ENCODE peak calls at places on chromosomes 16 and 17, in seven cellular contexts. One of them, this sample, is unnamed.
A peak's percentile ranks its signal among the peaks of the same experiment; 100 is the strongest.

GRCh38 chr17:1471931-1472727 is 16.1 kb upstream of the CRK start:
- DNase-seq in OCI-LY7: no peak
- DNase-seq in CD8-positive, alpha-beta T cell: no peak
- DNase-seq in neural crest cell: no peak
- DNase-seq in RWPE1: no peak
- DNase-seq in right lobe of liver: peak; percentile 52
- DNase-seq in endothelial cell of umbilical vein: no peak
- DNase-seq in this sample: no peak

GRCh38 chr16:4664538-4665418 is 28.6 kb upstream of the NUDT16L1 start:
- DNase-seq in neural crest cell: no peak
- DNase-seq in RWPE1: peak; percentile 46
- DNase-seq in endothelial cell of umbilical vein: no peak
- DNase-seq in OCI-LY7: no peak
- DNase-seq in right lobe of liver: peak; percentile 91
- DNase-seq in CD8-positive, alpha-beta T cell: peak; percentile 82
- DNase-seq in this sample: peak; percentile 69

GRCh38 chr16:20920091-20920490 is 19.5 kb downstream of the LYRM1 start:
- DNase-seq in endothelial cell of umbilical vein: no peak
- DNase-seq in RWPE1: no peak
- DNase-seq in right lobe of liver: no peak
- DNase-seq in OCI-LY7: no peak
- DNase-seq in neural crest cell: no peak
- DNase-seq in CD8-positive, alpha-beta T cell: no peak
- DNase-seq in this sample: no peak

GRCh38 chr17:40901981-40902862 is 17.2 kb upstream of the KRT20 start:
- DNase-seq in endothelial cell of umbilical vein: no peak
- DNase-seq in CD8-positive, alpha-beta T cell: no peak
- DNase-seq in RWPE1: peak; percentile 84
- DNase-seq in neural crest cell: no peak
- DNase-seq in OCI-LY7: no peak
- DNase-seq in right lobe of liver: no peak
- DNase-seq in this sample: no peak

GRCh38 chr17:82014432-82014831 is 8.2 kb downstream of the CENPX start:
- DNase-seq in CD8-positive, alpha-beta T cell: no peak
- DNase-seq in endothelial cell of umbilical vein: no peak
- DNase-seq in neural crest cell: no peak
- DNase-seq in right lobe of liver: no peak
- DNase-seq in OCI-LY7: no peak
- DNase-seq in RWPE1: no peak
- DNase-seq in this sample: no peak

GRCh38 chr17:7046127-7046724 is 2.3 kb upstream of the SLC16A11 start:
- DNase-seq in OCI-LY7: no peak
- DNase-seq in neural crest cell: no peak
- DNase-seq in right lobe of liver: no peak
- DNase-seq in CD8-positive, alpha-beta T cell: peak; percentile 69
- DNase-seq in RWPE1: peak; percentile 75
- DNase-seq in endothelial cell of umbilical vein: no peak
- DNase-seq in this sample: no peak

GRCh38 chr17:79557276-79557675 is 53.6 kb downstream of the RBFOX3 start:
- DNase-seq in right lobe of liver: no peak
- DNase-seq in RWPE1: no peak
- DNase-seq in endothelial cell of umbilical vein: no peak
- DNase-seq in neural crest cell: no peak
- DNase-seq in CD8-positive, alpha-beta T cell: no peak
- DNase-seq in OCI-LY7: no peak
- DNase-seq in this sample: no peak

GRCh38 chr16:11310997-11311561 is 29.9 kb upstream of the PRM1 start:
- DNase-seq in neural crest cell: no peak
- DNase-seq in right lobe of liver: no peak
- DNase-seq in CD8-positive, alpha-beta T cell: peak; percentile 69
- DNase-seq in endothelial cell of umbilical vein: peak; percentile 29
- DNase-seq in RWPE1: no peak
- DNase-seq in OCI-LY7: peak; percentile 93
- DNase-seq in this sample: peak; percentile 79

GRCh38 chr17:38601539-38602351 is 4.0 kb downstream of the SRCIN1 start:
- DNase-seq in endothelial cell of umbilical vein: no peak
- DNase-seq in OCI-LY7: no peak
- DNase-seq in RWPE1: no peak
- DNase-seq in CD8-positive, alpha-beta T cell: no peak
- DNase-seq in neural crest cell: no peak
- DNase-seq in right lobe of liver: no peak
- DNase-seq in this sample: no peak

GRCh38 chr17:77366558-77367245 is 225.9 kb downstream of the SEC14L1 start:
- DNase-seq in RWPE1: no peak
- DNase-seq in neural crest cell: no peak
- DNase-seq in CD8-positive, alpha-beta T cell: no peak
- DNase-seq in endothelial cell of umbilical vein: no peak
- DNase-seq in right lobe of liver: peak; percentile 35
- DNase-seq in OCI-LY7: peak; percentile 48
- DNase-seq in this sample: no peak

GRCh38 chr17:45314761-45315549 is 1.9 kb downstream of the MAP3K14 start:
- DNase-seq in right lobe of liver: no peak
- DNase-seq in neural crest cell: no peak
- DNase-seq in endothelial cell of umbilical vein: peak; percentile 50
- DNase-seq in RWPE1: no peak
- DNase-seq in CD8-positive, alpha-beta T cell: no peak
- DNase-seq in OCI-LY7: peak; percentile 71
- DNase-seq in this sample: peak; percentile 50

GRCh38 chr17:72448019-72448418 is 327.2 kb downstream of the SOX9 start:
- DNase-seq in RWPE1: no peak
- DNase-seq in endothelial cell of umbilical vein: no peak
- DNase-seq in neural crest cell: no peak
- DNase-seq in CD8-positive, alpha-beta T cell: no peak
- DNase-seq in right lobe of liver: no peak
- DNase-seq in OCI-LY7: no peak
- DNase-seq in this sample: no peak

GRCh38 chr17:68398731-68399637 is 58.3 kb downstream of the WIPI1 start:
- DNase-seq in endothelial cell of umbilical vein: peak; percentile 76
- DNase-seq in neural crest cell: peak; percentile 55
- DNase-seq in CD8-positive, alpha-beta T cell: peak; percentile 59
- DNase-seq in RWPE1: peak; percentile 77
- DNase-seq in right lobe of liver: peak; percentile 59
- DNase-seq in OCI-LY7: peak; percentile 92
- DNase-seq in this sample: peak; percentile 85

GRCh38 chr17:18226284-18226945 is 980 bp downstream of the LLGL1 start:
- DNase-seq in OCI-LY7: no peak
- DNase-seq in neural crest cell: no peak
- DNase-seq in CD8-positive, alpha-beta T cell: no peak
- DNase-seq in right lobe of liver: peak; percentile 53
- DNase-seq in RWPE1: no peak
- DNase-seq in endothelial cell of umbilical vein: no peak
- DNase-seq in this sample: no peak

GRCh38 chr17:71033336-71033735 is 864.0 kb downstream of the KCNJ2 start:
- DNase-seq in RWPE1: no peak
- DNase-seq in OCI-LY7: no peak
- DNase-seq in CD8-positive, alpha-beta T cell: no peak
- DNase-seq in neural crest cell: no peak
- DNase-seq in right lobe of liver: no peak
- DNase-seq in endothelial cell of umbilical vein: no peak
- DNase-seq in this sample: no peak

GRCh38 chr17:6365187-6365943 is 69.6 kb downstream of the AIPL1 start:
- DNase-seq in RWPE1: peak; percentile 64
- DNase-seq in OCI-LY7: no peak
- DNase-seq in neural crest cell: no peak
- DNase-seq in right lobe of liver: no peak
- DNase-seq in endothelial cell of umbilical vein: no peak
- DNase-seq in CD8-positive, alpha-beta T cell: no peak
- DNase-seq in this sample: no peak

GRCh38 chr16:57470683-57471082 is 8.2 kb downstream of the POLR2C start:
- DNase-seq in CD8-positive, alpha-beta T cell: peak; percentile 21
- DNase-seq in OCI-LY7: no peak
- DNase-seq in neural crest cell: no peak
- DNase-seq in right lobe of liver: no peak
- DNase-seq in RWPE1: no peak
- DNase-seq in endothelial cell of umbilical vein: peak; percentile 38
- DNase-seq in this sample: no peak

GRCh38 chr17:28724500-28725165 is 1.4 kb downstream of the TLCD1 start:
- DNase-seq in CD8-positive, alpha-beta T cell: no peak
- DNase-seq in endothelial cell of umbilical vein: no peak
- DNase-seq in neural crest cell: no peak
- DNase-seq in OCI-LY7: peak; percentile 28
- DNase-seq in right lobe of liver: no peak
- DNase-seq in RWPE1: no peak
- DNase-seq in this sample: no peak

GRCh38 chr17:74754832-74755231 is 6.4 kb downstream of the NHERF1 start:
- DNase-seq in neural crest cell: no peak
- DNase-seq in RWPE1: no peak
- DNase-seq in OCI-LY7: no peak
- DNase-seq in CD8-positive, alpha-beta T cell: no peak
- DNase-seq in right lobe of liver: no peak
- DNase-seq in endothelial cell of umbilical vein: no peak
- DNase-seq in this sample: no peak

GRCh38 chr17:47801176-47801765 is 20.3 kb downstream of the OSBPL7 start:
- DNase-seq in CD8-positive, alpha-beta T cell: peak; percentile 38
- DNase-seq in endothelial cell of umbilical vein: no peak
- DNase-seq in right lobe of liver: no peak
- DNase-seq in OCI-LY7: no peak
- DNase-seq in RWPE1: no peak
- DNase-seq in neural crest cell: no peak
- DNase-seq in this sample: no peak

GRCh38 chr17:79835470-79835899 is 3.8 kb downstream of the CBX4 start:
- DNase-seq in right lobe of liver: no peak
- DNase-seq in OCI-LY7: no peak
- DNase-seq in neural crest cell: no peak
- DNase-seq in RWPE1: no peak
- DNase-seq in CD8-positive, alpha-beta T cell: no peak
- DNase-seq in endothelial cell of umbilical vein: no peak
- DNase-seq in this sample: no peak

GRCh38 chr17:66850692-66851091 is 15.8 kb downstream of the CACNG5 start:
- DNase-seq in endothelial cell of umbilical vein: no peak
- DNase-seq in right lobe of liver: no peak
- DNase-seq in neural crest cell: no peak
- DNase-seq in OCI-LY7: no peak
- DNase-seq in CD8-positive, alpha-beta T cell: no peak
- DNase-seq in RWPE1: no peak
- DNase-seq in this sample: no peak
- TF ChIP-seq CTCF in endothelial cell of umbilical vein: no peak
- TF ChIP-seq CTCF in right lobe of liver: no peak
- TF ChIP-seq CTCF in neural crest cell: no peak
- TF ChIP-seq CTCF in OCI-LY7: no peak
- TF ChIP-seq CTCF in CD8-positive, alpha-beta T cell: no peak
- TF ChIP-seq CTCF in RWPE1: no peak
- TF ChIP-seq CTCF in this sample: no peak

GRCh38 chr16:9969580-9969979 is 212.6 kb downstream of the GRIN2A start:
- DNase-seq in neural crest cell: no peak
- DNase-seq in endothelial cell of umbilical vein: no peak
- DNase-seq in right lobe of liver: no peak
- DNase-seq in RWPE1: no peak
- DNase-seq in CD8-positive, alpha-beta T cell: no peak
- DNase-seq in OCI-LY7: no peak
- DNase-seq in this sample: no peak
- TF ChIP-seq CTCF in neural crest cell: no peak
- TF ChIP-seq CTCF in endothelial cell of umbilical vein: no peak
- TF ChIP-seq CTCF in right lobe of liver: no peak
- TF ChIP-seq CTCF in RWPE1: no peak
- TF ChIP-seq CTCF in CD8-positive, alpha-beta T cell: no peak
- TF ChIP-seq CTCF in OCI-LY7: no peak
- TF ChIP-seq CTCF in this sample: no peak

GRCh38 chr17:33687831-33688230 is 394.7 kb upstream of the ASIC2 start:
- DNase-seq in CD8-positive, alpha-beta T cell: no peak
- DNase-seq in OCI-LY7: no peak
- DNase-seq in endothelial cell of umbilical vein: no peak
- DNase-seq in neural crest cell: no peak
- DNase-seq in right lobe of liver: no peak
- DNase-seq in RWPE1: no peak
- DNase-seq in this sample: no peak

GRCh38 chr17:33686171-33686570 is 393.1 kb upstream of the ASIC2 start:
- DNase-seq in right lobe of liver: no peak
- DNase-seq in endothelial cell of umbilical vein: no peak
- DNase-seq in neural crest cell: peak; percentile 25
- DNase-seq in OCI-LY7: peak; percentile 9
- DNase-seq in RWPE1: peak; percentile 4
- DNase-seq in CD8-positive, alpha-beta T cell: no peak
- DNase-seq in this sample: peak; percentile 27

GRCh38 chr17:33688771-33689170 is 395.7 kb upstream of the ASIC2 start:
- DNase-seq in RWPE1: no peak
- DNase-seq in CD8-positive, alpha-beta T cell: no peak
- DNase-seq in OCI-LY7: no peak
- DNase-seq in neural crest cell: no peak
- DNase-seq in right lobe of liver: no peak
- DNase-seq in endothelial cell of umbilical vein: no peak
- DNase-seq in this sample: no peak

GRCh38 chr17:33682622-33683021 is 389.5 kb upstream of the ASIC2 start:
- DNase-seq in neural crest cell: no peak
- DNase-seq in endothelial cell of umbilical vein: no peak
- DNase-seq in CD8-positive, alpha-beta T cell: no peak
- DNase-seq in right lobe of liver: no peak
- DNase-seq in RWPE1: no peak
- DNase-seq in OCI-LY7: no peak
- DNase-seq in this sample: no peak

DNA sequence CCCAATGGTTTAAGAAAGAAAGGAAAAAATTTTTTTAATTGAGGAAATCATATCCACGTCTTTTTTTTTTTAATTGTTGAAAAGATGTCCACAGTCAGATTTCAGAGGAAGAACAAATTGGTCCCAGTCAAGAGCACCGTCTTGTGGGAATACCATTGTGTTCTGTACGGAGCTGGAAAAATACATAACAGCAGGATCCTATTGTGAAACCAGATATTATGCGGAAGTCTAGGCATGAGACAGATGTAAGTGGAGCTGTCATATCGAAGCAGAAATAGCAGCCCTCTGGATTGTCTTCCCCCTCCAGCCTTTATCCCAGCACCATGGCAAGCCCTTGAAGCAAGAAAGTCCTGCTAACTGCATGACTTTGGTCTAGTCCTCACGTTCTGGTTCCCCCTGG is 391.6 kb upstream of the ASIC2 start:
- DNase-seq in CD8-positive, alpha-beta T cell: no peak
- DNase-seq in neural crest cell: no peak
- DNase-seq in RWPE1: no peak
- DNase-seq in endothelial cell of umbilical vein: no peak
- DNase-seq in right lobe of liver: no peak
- DNase-seq in OCI-LY7: no peak
- DNase-seq in this sample: no peak
- TF ChIP-seq CTCF in CD8-positive, alpha-beta T cell: no peak
- TF ChIP-seq CTCF in neural crest cell: no peak
- TF ChIP-seq CTCF in RWPE1: no peak
- TF ChIP-seq CTCF in endothelial cell of umbilical vein: no peak
- TF ChIP-seq CTCF in right lobe of liver: no peak
- TF ChIP-seq CTCF in OCI-LY7: no peak
- TF ChIP-seq CTCF in this sample: no peak

DNA sequence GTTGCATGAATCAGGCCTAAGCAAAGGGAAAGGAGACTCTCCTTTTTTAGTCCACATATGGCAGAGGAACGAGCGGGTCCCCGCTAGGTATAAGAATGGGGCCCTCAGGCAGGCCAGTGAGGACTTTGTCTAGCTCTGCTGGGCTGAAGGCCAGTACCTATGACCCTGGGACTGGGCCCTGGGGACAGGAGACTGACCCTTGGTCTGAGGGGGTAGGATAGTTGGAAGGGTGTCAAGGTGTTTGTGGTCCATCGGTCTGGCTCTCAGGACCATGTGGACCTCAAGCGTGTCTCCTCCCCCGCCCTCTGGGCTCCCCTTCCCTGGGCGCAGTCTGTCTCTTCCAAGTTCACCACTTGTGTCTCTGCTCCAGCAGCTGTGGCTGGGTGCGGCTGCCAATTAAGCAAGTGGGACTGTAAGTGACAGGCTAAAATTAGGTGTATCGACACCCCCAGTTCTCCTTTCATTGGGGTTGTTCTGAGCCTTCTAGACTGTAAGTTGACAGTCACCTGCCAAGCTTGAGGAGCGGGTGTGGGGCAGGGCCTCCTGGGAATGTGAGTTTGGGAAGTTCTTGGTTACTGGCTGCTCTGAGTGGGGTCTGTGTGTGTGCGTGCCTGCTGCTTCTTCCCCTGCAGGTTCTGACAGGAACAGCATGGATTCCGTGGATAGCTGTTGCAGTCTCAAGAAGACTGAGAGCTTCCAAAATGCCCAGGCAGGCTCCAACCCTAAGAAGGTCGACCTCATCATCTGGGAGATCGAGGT is 24.5 kb downstream of the AKAP1 start:
- DNase-seq in neural crest cell: no peak
- DNase-seq in right lobe of liver: peak; percentile 83
- DNase-seq in CD8-positive, alpha-beta T cell: no peak
- DNase-seq in endothelial cell of umbilical vein: no peak
- DNase-seq in OCI-LY7: no peak
- DNase-seq in RWPE1: no peak
- DNase-seq in this sample: no peak
- TF ChIP-seq CTCF in neural crest cell: peak; percentile 37
- TF ChIP-seq CTCF in right lobe of liver: peak; percentile 10
- TF ChIP-seq CTCF in CD8-positive, alpha-beta T cell: no peak
- TF ChIP-seq CTCF in endothelial cell of umbilical vein: no peak
- TF ChIP-seq CTCF in OCI-LY7: no peak
- TF ChIP-seq CTCF in RWPE1: no peak
- TF ChIP-seq CTCF in this sample: no peak

This sample was measured in GM13977.